ENCODE peak calls at places on chromosomes 11 and 22, in seven cellular contexts. S is A673, B is left ventricle myocardium inferior, F is fibroblast of mammary gland, R is lower leg skin, O is astrocyte of the cerebellum, D is HFFc6. H is an unnamed sample.

GRCh38 chr22:46848227-46848626 is 85.8 kb downstream of the TBC1D22A start:
- DNase-seq in S (no peak), B (no peak), F (peak), R (peak), O (no peak), D (peak), H (no peak)

GRCh38 chr22:44192098-44192810 is 11.5 kb downstream of the PARVG start:
- DNase-seq in S (peak), B (no peak), F (peak), R (peak), O (no peak), D (no peak), H (no peak)

GRCh38 chr22:41831828-41832552 is 915 bp upstream of the SREBF2 start:
- DNase-seq in S (peak), B (no peak), F (peak), R (no peak), O (no peak), D (no peak), H (no peak)

GRCh38 chr11:134581966-134582787 is 170.1 kb upstream of the B3GAT1 start:
- DNase-seq in S (no peak), B (no peak), F (no peak), R (no peak), O (no peak), D (no peak), H (no peak)

GRCh38 chr11:10484461-10485180 is 29.6 kb downstream of the AMPD3 start:
- DNase-seq in S (no peak), B (no peak), F (no peak), R (peak), O (no peak), D (no peak), H (peak)

GRCh38 chr11:90218606-90219005 is 4.2 kb downstream of the CHORDC1 start:
- DNase-seq in S (no peak), B (peak), F (no peak), R (no peak), O (no peak), D (no peak), H (no peak)

GRCh38 chr11:27443746-27444465 is 28.7 kb downstream of the LGR4 start:
- DNase-seq in S (peak), B (no peak), F (no peak), R (no peak), O (no peak), D (no peak), H (no peak)

GRCh38 chr11:119222308-119222707 is 16.2 kb downstream of the CBL start:
- DNase-seq in S (peak), B (no peak), F (peak), R (no peak), O (peak), D (peak), H (no peak)

GRCh38 chr11:6757373-6757967 is 14.3 kb downstream of the OR2AG2 start:
- DNase-seq in S (peak), B (peak), F (peak), R (no peak), O (peak), D (peak), H (no peak)

GRCh38 chr11:121270286-121270685 is 22.3 kb upstream of the SC5D start:
- DNase-seq in S (no peak), B (no peak), F (no peak), R (no peak), O (no peak), D (no peak), H (no peak)

GRCh38 chr11:46380340-46381045 is 976 bp upstream of the MDK start:
- DNase-seq in S (peak), B (peak), F (peak), R (peak), O (no peak), D (no peak), H (peak)

GRCh38 chr11:11028017-11028692 is 170.3 kb upstream of the ZBED5 start:
- DNase-seq in S (peak), B (peak), F (peak), R (peak), O (peak), D (peak), H (peak)

GRCh38 chr22:31162015-31162765 is 2.2 kb downstream of the RNF185 start:
- DNase-seq in S (no peak), B (no peak), F (no peak), R (no peak), O (no peak), D (no peak), H (no peak)
- TF ChIP-seq CTCF in S (no peak), B (peak), F (peak), R (no peak), O (no peak), D (peak), H (no peak)

GRCh38 chr11:20055312-20055711 is 105.0 kb downstream of the DBX1 start:
- DNase-seq in S (no peak), B (no peak), F (no peak), R (no peak), O (no peak), D (no peak), H (no peak)

GRCh38 chr11:20059587-20060021 is 100.7 kb downstream of the DBX1 start:
- DNase-seq in S (no peak), B (no peak), F (no peak), R (no peak), O (no peak), D (no peak), H (no peak)

GRCh38 chr11:20056109-20057054 is 103.9 kb downstream of the DBX1 start:
- DNase-seq in S (no peak), B (no peak), F (peak), R (no peak), O (no peak), D (no peak), H (no peak)

GRCh38 chr11:20058749-20059458 is 101.4 kb downstream of the DBX1 start:
- DNase-seq in S (no peak), B (no peak), F (no peak), R (no peak), O (no peak), D (peak), H (no peak)

DNA sequence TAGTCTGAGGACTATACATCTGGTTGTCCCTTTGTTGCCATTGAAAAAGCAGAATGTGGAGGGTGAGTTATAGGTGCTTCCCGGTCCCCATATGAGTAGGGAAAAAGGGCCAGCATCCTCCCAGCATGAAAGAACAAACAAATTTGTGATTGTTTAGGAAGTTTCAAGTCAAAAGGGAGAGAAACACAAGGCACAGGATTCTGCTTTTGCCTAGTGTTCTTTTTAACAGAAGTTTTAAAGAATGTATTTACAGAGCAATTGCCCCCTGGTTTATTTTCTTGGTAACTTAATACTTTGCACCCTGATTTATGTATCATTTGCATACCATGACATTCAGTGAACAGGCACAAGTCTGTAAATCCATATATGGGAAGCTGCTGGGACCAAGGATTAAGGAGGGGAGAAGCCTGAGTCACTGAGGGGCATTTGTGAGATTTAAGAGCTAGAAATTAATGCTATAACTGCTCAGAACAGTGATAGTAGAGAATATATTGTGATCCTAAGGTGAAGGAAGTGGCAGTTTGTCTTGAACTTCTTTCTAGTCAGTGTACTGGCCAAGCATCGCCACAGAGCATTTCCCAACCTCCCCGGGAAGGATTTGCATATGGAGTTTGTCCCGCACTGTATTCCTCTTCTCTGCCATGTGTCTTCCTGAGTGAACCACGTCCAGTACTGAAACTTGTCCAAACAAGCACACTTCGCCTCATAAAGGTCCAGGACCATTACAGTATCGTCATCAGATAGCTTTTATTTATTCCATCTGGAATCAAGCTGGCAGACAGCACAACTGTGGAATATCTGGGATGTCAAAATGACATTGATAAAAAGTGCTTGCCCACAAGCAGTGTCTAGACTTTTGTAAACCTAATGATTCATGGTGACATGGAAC is 103.0 kb downstream of the DBX1 start:
- DNase-seq in S (no peak), B (no peak), F (peak), R (no peak), O (no peak), D (no peak), H (no peak)
- TF ChIP-seq CTCF in S (no peak), B (no peak), F (no peak), R (no peak), O (no peak), D (no peak), H (no peak)

GRCh38 chr11:63998558-63999348 is 12.5 kb downstream of the OTUB1 start:
- DNase-seq in S (no peak), B (peak), F (no peak), R (no peak), O (no peak), D (no peak), H (no peak)

GRCh38 chr11:64001552-64002427 is 15.6 kb downstream of the OTUB1 start:
- DNase-seq in S (peak), B (peak), F (no peak), R (no peak), O (no peak), D (no peak), H (no peak)

GRCh38 chr11:63999349-64000025 is 13.2 kb downstream of the OTUB1 start:
- DNase-seq in S (peak), B (peak), F (peak), R (peak), O (no peak), D (peak), H (peak)

GRCh38 chr11:64000740-64001514 is 14.7 kb downstream of the OTUB1 start:
- DNase-seq in S (no peak), B (no peak), F (no peak), R (no peak), O (no peak), D (no peak), H (no peak)

GRCh38 chr11:64000026-64000739 is 13.9 kb downstream of the OTUB1 start:
- DNase-seq in S (peak), B (peak), F (peak), R (peak), O (peak), D (peak), H (peak)
- TF ChIP-seq CTCF in S (peak), B (peak), F (no peak), R (no peak), O (peak), D (peak), H (peak)

GRCh38 chr22:24502540-24502939 is 7.4 kb downstream of the UPB1 start:
- DNase-seq in S (no peak), B (no peak), F (no peak), R (no peak), O (no peak), D (no peak), H (no peak)
- TF ChIP-seq CTCF in S (no peak), B (no peak), F (no peak), R (no peak), O (no peak), D (no peak), H (no peak)

GRCh38 chr22:35719212-35719869 is 1.7 kb downstream of the APOL5 start:
- DNase-seq in S (no peak), B (no peak), F (no peak), R (no peak), O (no peak), D (no peak), H (no peak)
- TF ChIP-seq CTCF in S (peak), B (no peak), F (peak), R (no peak), O (no peak), D (no peak), H (no peak)

DNA sequence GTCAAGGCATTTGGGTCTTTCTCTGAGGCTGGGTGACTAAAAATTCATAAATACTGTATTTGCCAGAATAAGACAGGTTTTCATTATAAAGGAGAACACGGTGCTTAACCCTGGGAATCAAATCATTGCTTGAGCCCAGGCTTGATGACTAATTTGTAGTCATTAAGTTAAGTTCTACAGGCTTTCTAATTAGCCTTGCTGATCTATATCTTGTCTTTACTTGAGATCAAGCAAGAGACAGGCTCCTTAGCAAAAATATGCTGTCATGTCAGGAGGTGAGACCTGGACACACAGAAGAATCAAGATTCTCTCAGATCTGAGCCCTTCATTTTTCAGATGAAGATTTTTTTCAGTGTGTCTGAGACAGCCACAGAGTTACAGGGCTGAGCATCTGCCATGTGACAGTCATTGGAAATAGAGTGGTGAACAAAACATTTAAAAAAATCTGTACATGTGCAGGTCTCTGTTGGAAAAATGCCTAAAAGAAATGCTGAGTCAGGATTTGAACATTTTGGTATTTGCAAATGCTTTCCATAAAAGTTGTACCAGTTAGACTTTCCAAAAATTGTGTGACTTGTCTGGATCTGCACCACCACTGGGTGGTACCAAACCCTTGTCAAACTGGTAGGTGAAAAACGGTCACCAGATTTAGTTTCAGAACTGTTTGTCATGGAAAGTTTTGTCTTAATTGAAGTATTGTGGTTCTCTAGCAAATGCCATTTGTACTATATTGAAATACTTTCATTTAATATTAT is 14.7 kb downstream of the ACAT1 start:
- DNase-seq in S (peak), B (no peak), F (peak), R (no peak), O (no peak), D (peak), H (no peak)
- TF ChIP-seq CTCF in S (peak), B (no peak), F (peak), R (no peak), O (peak), D (peak), H (peak)

GRCh38 chr11:102520514-102520913 is 10.0 kb downstream of the MMP7 start:
- DNase-seq in S (no peak), B (no peak), F (no peak), R (no peak), O (no peak), D (no peak), H (no peak)

GRCh38 chr11:102516179-102516578 is 14.4 kb downstream of the MMP7 start:
- DNase-seq in S (no peak), B (no peak), F (no peak), R (no peak), O (no peak), D (no peak), H (no peak)

GRCh38 chr11:102517670-102518069 is 12.9 kb downstream of the MMP7 start:
- DNase-seq in S (no peak), B (no peak), F (no peak), R (no peak), O (no peak), D (no peak), H (no peak)

GRCh38 chr11:102521121-102521520 is 9.4 kb downstream of the MMP7 start:
- DNase-seq in S (no peak), B (no peak), F (no peak), R (no peak), O (no peak), D (no peak), H (no peak)

GRCh38 chr11:102518296-102519094 is 12.1 kb downstream of the MMP7 start:
- DNase-seq in S (no peak), B (no peak), F (no peak), R (no peak), O (peak), D (no peak), H (no peak)
- TF ChIP-seq CTCF in S (peak), B (no peak), F (peak), R (no peak), O (no peak), D (peak), H (no peak)

GRCh38 chr11:35555238-35555887 is 29.9 kb upstream of the PAMR1 start:
- DNase-seq in S (no peak), B (no peak), F (peak), R (no peak), O (no peak), D (peak), H (no peak)

GRCh38 chr11:35553831-35554230 is 28.4 kb upstream of the PAMR1 start:
- DNase-seq in S (no peak), B (no peak), F (peak), R (no peak), O (peak), D (peak), H (no peak)

GRCh38 chr11:35558468-35558867 is 33.1 kb upstream of the PAMR1 start:
- DNase-seq in S (no peak), B (no peak), F (peak), R (no peak), O (no peak), D (no peak), H (no peak)

GRCh38 chr11:35553021-35553420 is 27.6 kb upstream of the PAMR1 start:
- DNase-seq in S (no peak), B (no peak), F (peak), R (no peak), O (no peak), D (no peak), H (no peak)

DNA sequence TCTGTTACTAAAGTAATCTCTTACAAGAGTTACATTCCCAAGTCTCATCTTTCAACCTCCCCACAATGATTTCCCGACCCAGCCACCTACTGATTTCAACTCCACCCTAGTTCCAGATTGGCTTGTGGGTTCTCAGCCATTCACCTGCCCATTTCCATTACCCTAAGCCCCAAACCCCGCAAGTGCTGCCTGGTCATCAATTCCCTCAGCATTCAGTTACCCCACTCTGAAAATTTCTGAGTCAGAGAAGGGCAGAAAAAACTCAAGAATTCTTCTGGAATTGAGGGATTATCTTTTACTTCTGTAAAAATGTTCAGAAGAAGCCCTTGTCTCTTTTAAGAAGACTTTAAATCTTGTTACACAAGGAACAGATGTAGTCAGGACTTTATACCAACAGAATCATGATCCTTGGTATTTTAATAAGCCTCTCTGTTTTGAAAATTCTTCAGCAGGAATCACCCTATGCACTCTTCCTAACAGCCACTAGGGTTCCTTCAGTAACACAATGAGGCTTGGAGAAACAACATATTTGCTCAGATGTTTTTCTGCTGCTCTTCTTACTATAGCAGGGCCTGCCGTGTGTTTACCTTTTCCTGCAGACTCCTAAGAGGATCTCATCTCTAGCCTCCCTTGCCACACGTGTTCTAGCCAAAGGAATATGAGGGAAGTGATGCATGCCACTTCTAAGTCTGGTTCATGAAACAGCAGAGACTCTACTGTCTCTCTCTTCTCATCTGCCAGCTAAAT is 29.2 kb upstream of the PAMR1 start:
- DNase-seq in S (peak), B (no peak), F (no peak), R (no peak), O (no peak), D (peak), H (no peak)
- TF ChIP-seq CTCF in S (peak), B (peak), F (peak), R (no peak), O (peak), D (peak), H (peak)

DNA sequence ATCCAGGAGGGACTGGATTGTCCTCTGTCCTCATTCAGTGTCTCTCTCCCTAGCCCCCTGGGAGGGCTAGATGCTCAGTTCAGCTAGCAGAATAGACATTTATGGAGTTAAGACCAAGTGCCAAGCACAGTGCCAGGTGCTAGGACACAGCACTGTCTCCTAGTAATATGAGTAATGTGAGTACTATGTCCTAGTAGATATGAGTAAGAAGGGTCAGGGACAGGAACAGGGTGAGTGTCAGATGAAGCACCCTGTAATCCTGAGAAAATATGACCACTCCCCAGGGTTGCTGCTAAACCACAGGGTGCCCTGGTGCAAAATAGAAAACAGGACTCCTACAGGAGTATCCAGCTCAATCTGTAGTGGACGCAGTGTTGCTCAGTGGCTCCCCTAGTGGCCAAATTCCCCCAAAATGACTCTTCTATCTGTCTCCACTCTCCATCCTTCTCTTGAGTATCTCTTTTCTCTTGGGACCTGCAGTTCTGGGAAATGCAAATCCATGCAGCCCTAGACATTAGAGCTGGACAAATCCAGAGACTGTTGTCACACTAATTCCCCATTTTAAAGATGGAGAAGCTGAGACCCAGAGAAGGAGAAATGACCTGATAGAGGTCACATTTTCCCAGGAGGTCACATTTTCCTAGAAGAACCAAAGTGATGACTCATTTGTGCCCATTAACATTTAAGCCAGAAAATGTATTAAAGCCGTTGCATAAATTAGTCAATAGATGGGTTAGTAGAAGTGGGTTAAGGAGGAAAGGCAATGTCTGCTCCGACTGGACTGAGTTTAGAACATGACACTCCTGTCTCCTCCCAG is 214.3 kb downstream of the NXPE2 start:
- DNase-seq in S (peak), B (no peak), F (no peak), R (no peak), O (no peak), D (no peak), H (no peak)
- TF ChIP-seq CTCF in S (peak), B (peak), F (peak), R (no peak), O (peak), D (peak), H (peak)

DNA sequence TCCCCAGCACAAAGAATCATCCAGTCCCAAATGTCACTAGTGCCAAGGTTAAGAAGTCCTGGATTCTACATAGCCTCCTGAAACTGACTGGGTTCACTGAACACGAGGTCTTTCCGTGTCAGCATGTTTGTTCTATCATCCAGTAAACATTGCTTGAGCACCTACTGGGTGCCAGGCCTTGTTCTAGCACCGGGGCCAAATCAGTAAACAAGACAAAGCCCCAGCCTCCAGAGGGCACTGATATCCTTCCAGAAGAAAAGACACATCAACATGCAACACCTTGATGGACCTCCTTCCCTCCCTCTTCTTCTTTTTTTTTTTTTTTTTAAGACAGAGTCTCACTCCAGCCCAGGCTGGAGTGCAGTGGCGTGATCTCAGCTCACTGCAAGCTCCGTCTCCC is 26.9 kb downstream of the TPST2 start:
- DNase-seq in S (no peak), B (no peak), F (no peak), R (no peak), O (no peak), D (no peak), H (no peak)
- TF ChIP-seq CTCF in S (no peak), B (peak), F (no peak), R (no peak), O (peak), D (peak), H (no peak)

H was measured in type B pancreatic cell.